ENCODE peak calls at places on chromosome 2, in five cellular contexts. E, K, I, G and P are unnamed samples.

GRCh38 chr2:72821983-72822382 is 3.9 kb downstream of the EXOC6B start:
- DNase-seq in E (no peak), K (no peak), I (no peak), G (no peak), P (no peak)

GRCh38 chr2:70753978-70754377 is 14.0 kb downstream of the ADD2 start:
- DNase-seq in E (no peak), K (no peak), I (no peak), G (no peak), P (no peak)

GRCh38 chr2:237731663-237732062 is 66.9 kb upstream of the RBM44 start:
- DNase-seq in E (peak; percentile 74), K (peak; percentile 46), I (peak; percentile 37), G (peak; percentile 26), P (no peak)

GRCh38 chr2:126976721-126977328 is 78.1 kb downstream of the TEX51 start:
- DNase-seq in E (no peak), K (no peak), I (no peak), G (no peak), P (no peak)

GRCh38 chr2:197079414-197079813 is 152.9 kb upstream of the PGAP1 start:
- DNase-seq in E (no peak), K (no peak), I (no peak), G (no peak), P (no peak)

GRCh38 chr2:231300020-231300721 is 95.3 kb upstream of the B3GNT7 start:
- DNase-seq in E (peak; percentile 79), K (no peak), I (no peak), G (no peak), P (no peak)

GRCh38 chr2:138919336-138919735 is 139.1 kb upstream of the NXPH2 start:
- DNase-seq in E (no peak), K (no peak), I (no peak), G (no peak), P (no peak)

GRCh38 chr2:127614731-127615130 is 31.2 kb upstream of the GPR17 start:
- DNase-seq in E (no peak), K (no peak), I (no peak), G (no peak), P (no peak)

GRCh38 chr2:134206029-134206428 is 47.8 kb upstream of the MGAT5 start:
- DNase-seq in E (no peak), K (no peak), I (no peak), G (no peak), P (no peak)

GRCh38 chr2:200577000-200577399 is 8.8 kb upstream of the AOX1 start:
- DNase-seq in E (no peak), K (no peak), I (no peak), G (no peak), P (no peak)

GRCh38 chr2:25491003-25491696 is 149.4 kb upstream of the DNMT3A start:
- DNase-seq in E (peak; percentile 77), K (no peak), I (no peak), G (no peak), P (no peak)

GRCh38 chr2:159996792-159997546 is 65.4 kb downstream of the PLA2R1 start:
- DNase-seq in E (no peak), K (no peak), I (no peak), G (no peak), P (no peak)

GRCh38 chr2:241582328-241582727 is 23.8 kb downstream of the BOK start:
- DNase-seq in E (no peak), K (no peak), I (no peak), G (no peak), P (no peak)

GRCh38 chr2:212854116-212854515 is 297.3 kb downstream of the IKZF2 start:
- DNase-seq in E (no peak), K (no peak), I (no peak), G (no peak), P (no peak)

GRCh38 chr2:74379851-74380789 is at the start of gene DCTN1:
- DNase-seq in E (peak; percentile 26), K (no peak), I (peak; percentile 12), G (no peak), P (no peak)

GRCh38 chr2:241279413-241279812 is 36.1 kb downstream of the HDLBP start:
- DNase-seq in E (no peak), K (no peak), I (no peak), G (no peak), P (no peak)

GRCh38 chr2:46339676-46340459 is 42.7 kb downstream of the EPAS1 start:
- DNase-seq in E (no peak), K (no peak), I (no peak), G (no peak), P (no peak)

GRCh38 chr2:239696559-239697207 is 295.9 kb upstream of the HDAC4 start:
- DNase-seq in E (no peak), K (no peak), I (no peak), G (no peak), P (no peak)

GRCh38 chr2:51194656-51195055 is 162.7 kb upstream of the NRXN1 start:
- DNase-seq in E (no peak), K (no peak), I (no peak), G (no peak), P (no peak)

GRCh38 chr2:168047291-168047690 is 200.1 kb downstream of the STK39 start:
- DNase-seq in E (no peak), K (no peak), I (no peak), G (no peak), P (no peak)

GRCh38 chr2:132544045-132544630 is 125.9 kb downstream of the LYPD1 start:
- DNase-seq in E (no peak), K (no peak), I (no peak), G (no peak), P (no peak)

GRCh38 chr2:167966937-167967913 is 280.2 kb downstream of the STK39 start:
- DNase-seq in E (no peak), K (no peak), I (no peak), G (no peak), P (no peak)

GRCh38 chr2:42835577-42836371 is 43.4 kb upstream of the HAAO start:
- DNase-seq in E (peak; percentile 91), K (no peak), I (peak; percentile 18), G (peak; percentile 99), P (no peak)